ENCODE peak calls at places on chromosomes 11 and 22, in nine cellular contexts. One of them, this sample, is unnamed. For H3K36me3, the result is how much of the 10 kb centered on the place peaks cover.

GRCh38 chr11:112612283-112612849 is 348.9 kb upstream of the NCAM1 start:
- DNase-seq in suprapubic skin: no peak
- DNase-seq in body of pancreas: no peak
- DNase-seq in endothelial cell of umbilical vein: no peak
- DNase-seq in astrocyte: no peak
- DNase-seq in IMR-90: no peak
- DNase-seq in PC-9: no peak
- DNase-seq in GM06990: no peak
- DNase-seq in brain microvascular endothelial cell: no peak
- DNase-seq in this sample: no peak

GRCh38 chr11:62546937-62547625 is 475 bp upstream of the AHNAK start:
- DNase-seq in suprapubic skin: peak
- DNase-seq in body of pancreas: no peak
- DNase-seq in endothelial cell of umbilical vein: peak
- DNase-seq in astrocyte: no peak
- DNase-seq in IMR-90: peak
- DNase-seq in PC-9: peak
- DNase-seq in GM06990: no peak
- DNase-seq in brain microvascular endothelial cell: no peak
- DNase-seq in this sample: peak

GRCh38 chr11:104078250-104078649 is 41.8 kb downstream of the DDI1 start:
- DNase-seq in suprapubic skin: no peak
- DNase-seq in body of pancreas: no peak
- DNase-seq in endothelial cell of umbilical vein: no peak
- DNase-seq in astrocyte: no peak
- DNase-seq in IMR-90: no peak
- DNase-seq in PC-9: no peak
- DNase-seq in GM06990: no peak
- DNase-seq in brain microvascular endothelial cell: no peak
- DNase-seq in this sample: no peak

GRCh38 chr11:33211588-33211987 is 45.6 kb upstream of the HIPK3 start:
- DNase-seq in suprapubic skin: no peak
- DNase-seq in body of pancreas: no peak
- DNase-seq in endothelial cell of umbilical vein: no peak
- DNase-seq in astrocyte: no peak
- DNase-seq in IMR-90: no peak
- DNase-seq in PC-9: no peak
- DNase-seq in GM06990: no peak
- DNase-seq in brain microvascular endothelial cell: no peak
- DNase-seq in this sample: no peak

GRCh38 chr11:64088159-64089026 is 52.7 kb downstream of the FLRT1 start:
- DNase-seq in suprapubic skin: no peak
- DNase-seq in body of pancreas: no peak
- DNase-seq in endothelial cell of umbilical vein: no peak
- DNase-seq in astrocyte: no peak
- DNase-seq in IMR-90: no peak
- DNase-seq in PC-9: no peak
- DNase-seq in GM06990: no peak
- DNase-seq in brain microvascular endothelial cell: no peak
- DNase-seq in this sample: peak

GRCh38 chr11:114308689-114309089 is 12.5 kb downstream of the NNMT start:
- DNase-seq in suprapubic skin: no peak
- DNase-seq in body of pancreas: peak
- DNase-seq in endothelial cell of umbilical vein: no peak
- DNase-seq in astrocyte: peak
- DNase-seq in IMR-90: no peak
- DNase-seq in PC-9: no peak
- DNase-seq in GM06990: no peak
- DNase-seq in brain microvascular endothelial cell: no peak
- DNase-seq in this sample: no peak

GRCh38 chr22:36339171-36340065 is 48.3 kb downstream of the MYH9 start:
- DNase-seq in suprapubic skin: no peak
- DNase-seq in body of pancreas: no peak
- DNase-seq in endothelial cell of umbilical vein: peak
- DNase-seq in astrocyte: peak
- DNase-seq in IMR-90: peak
- DNase-seq in PC-9: no peak
- DNase-seq in GM06990: no peak
- DNase-seq in brain microvascular endothelial cell: peak
- DNase-seq in this sample: no peak

GRCh38 chr11:44911031-44911814 is 39.5 kb downstream of the TP53I11 start:
- DNase-seq in suprapubic skin: peak
- DNase-seq in body of pancreas: peak
- DNase-seq in endothelial cell of umbilical vein: peak
- DNase-seq in astrocyte: peak
- DNase-seq in IMR-90: peak
- DNase-seq in PC-9: peak
- DNase-seq in GM06990: peak
- DNase-seq in brain microvascular endothelial cell: peak
- DNase-seq in this sample: peak

GRCh38 chr22:19854778-19855503 is at the start of the genes GNB1L and RTL10:
- DNase-seq in suprapubic skin: peak
- DNase-seq in body of pancreas: peak
- DNase-seq in endothelial cell of umbilical vein: peak
- DNase-seq in astrocyte: peak
- DNase-seq in IMR-90: peak
- DNase-seq in PC-9: peak
- DNase-seq in GM06990: peak
- DNase-seq in brain microvascular endothelial cell: peak
- DNase-seq in this sample: peak

GRCh38 chr11:2578934-2579280 is 120.9 kb downstream of the KCNQ1OT1 start:
- DNase-seq in suprapubic skin: peak
- DNase-seq in body of pancreas: no peak
- DNase-seq in endothelial cell of umbilical vein: no peak
- DNase-seq in astrocyte: no peak
- DNase-seq in IMR-90: no peak
- DNase-seq in PC-9: no peak
- DNase-seq in GM06990: no peak
- DNase-seq in brain microvascular endothelial cell: no peak
- DNase-seq in this sample: no peak

GRCh38 chr22:37982151-37982838 is 2.1 kb downstream of the SOX10 start:
- DNase-seq in suprapubic skin: no peak
- DNase-seq in body of pancreas: no peak
- DNase-seq in endothelial cell of umbilical vein: no peak
- DNase-seq in astrocyte: no peak
- DNase-seq in IMR-90: no peak
- DNase-seq in PC-9: no peak
- DNase-seq in GM06990: no peak
- DNase-seq in brain microvascular endothelial cell: no peak
- DNase-seq in this sample: no peak

GRCh38 chr11:60923326-60923725 is 934 bp upstream of the TMEM132A start:
- DNase-seq in suprapubic skin: no peak
- DNase-seq in body of pancreas: no peak
- DNase-seq in endothelial cell of umbilical vein: no peak
- DNase-seq in astrocyte: no peak
- DNase-seq in IMR-90: no peak
- DNase-seq in PC-9: no peak
- DNase-seq in GM06990: no peak
- DNase-seq in brain microvascular endothelial cell: no peak
- DNase-seq in this sample: no peak

GRCh38 chr11:3147257-3147619 is 17.9 kb downstream of the OSBPL5 start:
- DNase-seq in suprapubic skin: no peak
- DNase-seq in body of pancreas: no peak
- DNase-seq in endothelial cell of umbilical vein: no peak
- DNase-seq in astrocyte: no peak
- DNase-seq in IMR-90: no peak
- DNase-seq in PC-9: no peak
- DNase-seq in GM06990: no peak
- DNase-seq in brain microvascular endothelial cell: no peak
- DNase-seq in this sample: no peak

GRCh38 chr11:18056561-18057181 is 10.6 kb upstream of the TPH1 start:
- DNase-seq in suprapubic skin: no peak
- DNase-seq in body of pancreas: no peak
- DNase-seq in endothelial cell of umbilical vein: no peak
- DNase-seq in astrocyte: no peak
- DNase-seq in IMR-90: no peak
- DNase-seq in PC-9: no peak
- DNase-seq in GM06990: no peak
- DNase-seq in brain microvascular endothelial cell: no peak
- DNase-seq in this sample: no peak

GRCh38 chr22:50684986-50685385 is 12.4 kb downstream of the SHANK3 start:
- DNase-seq in suprapubic skin: no peak
- DNase-seq in body of pancreas: no peak
- DNase-seq in endothelial cell of umbilical vein: peak
- DNase-seq in astrocyte: peak
- DNase-seq in IMR-90: peak
- DNase-seq in PC-9: no peak
- DNase-seq in GM06990: no peak
- DNase-seq in brain microvascular endothelial cell: peak
- DNase-seq in this sample: no peak

DNA sequence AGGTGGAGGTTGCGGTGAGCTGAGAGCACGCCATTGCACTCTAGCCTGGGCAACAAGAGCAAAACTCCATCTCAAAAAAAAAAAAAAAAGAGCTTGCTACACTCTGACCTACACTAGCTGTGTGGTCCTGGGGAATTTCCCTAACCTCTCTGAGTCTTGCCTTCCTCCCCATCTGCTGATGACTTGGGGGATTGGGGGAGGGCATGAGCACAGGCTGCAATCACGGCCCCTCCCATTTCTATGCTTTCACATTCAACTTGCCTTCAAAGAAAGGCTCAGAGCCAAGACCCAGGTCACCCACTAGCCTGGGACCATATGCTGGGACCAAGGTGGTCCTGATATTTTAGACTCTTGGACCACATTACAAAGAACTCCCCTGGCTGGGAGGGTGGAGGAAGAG is 39.8 kb upstream of the TEF start:
- DNase-seq in suprapubic skin: no peak
- DNase-seq in body of pancreas: no peak
- DNase-seq in endothelial cell of umbilical vein: no peak
- DNase-seq in astrocyte: no peak
- DNase-seq in IMR-90: peak
- DNase-seq in PC-9: no peak
- DNase-seq in GM06990: no peak
- DNase-seq in brain microvascular endothelial cell: no peak
- DNase-seq in this sample: no peak
- H3K36me3 ChIP-seq in suprapubic skin: half or more
- H3K36me3 ChIP-seq in body of pancreas: under half
- H3K36me3 ChIP-seq in endothelial cell of umbilical vein: under half
- H3K36me3 ChIP-seq in astrocyte: under half
- H3K36me3 ChIP-seq in IMR-90: half or more
- H3K36me3 ChIP-seq in PC-9: under half
- H3K36me3 ChIP-seq in GM06990: under half
- H3K36me3 ChIP-seq in brain microvascular endothelial cell: under half
- H3K36me3 ChIP-seq in this sample: under half

GRCh38 chr11:65435330-65435931 is 12.8 kb downstream of the NEAT1 start:
- DNase-seq in suprapubic skin: no peak
- DNase-seq in body of pancreas: peak
- DNase-seq in endothelial cell of umbilical vein: no peak
- DNase-seq in astrocyte: no peak
- DNase-seq in IMR-90: peak
- DNase-seq in PC-9: no peak
- DNase-seq in GM06990: no peak
- DNase-seq in brain microvascular endothelial cell: no peak
- DNase-seq in this sample: peak
- TF ChIP-seq CTCF in suprapubic skin: no peak
- TF ChIP-seq CTCF in body of pancreas: no peak
- TF ChIP-seq CTCF in endothelial cell of umbilical vein: no peak
- TF ChIP-seq CTCF in astrocyte: no peak
- TF ChIP-seq CTCF in IMR-90: no peak
- TF ChIP-seq CTCF in PC-9: no peak
- TF ChIP-seq CTCF in GM06990: no peak
- TF ChIP-seq CTCF in brain microvascular endothelial cell: no peak
- TF ChIP-seq CTCF in this sample: no peak

GRCh38 chr11:72319261-72319660 is 75.3 kb upstream of the PHOX2A start:
- DNase-seq in suprapubic skin: no peak
- DNase-seq in body of pancreas: no peak
- DNase-seq in endothelial cell of umbilical vein: no peak
- DNase-seq in astrocyte: no peak
- DNase-seq in IMR-90: no peak
- DNase-seq in PC-9: no peak
- DNase-seq in GM06990: no peak
- DNase-seq in brain microvascular endothelial cell: no peak
- DNase-seq in this sample: no peak
- H3K4me3 ChIP-seq in suprapubic skin: no peak
- H3K4me3 ChIP-seq in body of pancreas: no peak
- H3K4me3 ChIP-seq in endothelial cell of umbilical vein: no peak
- H3K4me3 ChIP-seq in astrocyte: no peak
- H3K4me3 ChIP-seq in IMR-90: no peak
- H3K4me3 ChIP-seq in PC-9: no peak
- H3K4me3 ChIP-seq in GM06990: no peak
- H3K4me3 ChIP-seq in brain microvascular endothelial cell: no peak
- H3K4me3 ChIP-seq in this sample: no peak

GRCh38 chr22:31619611-31620300 is 42.3 kb downstream of the PISD start:
- DNase-seq in suprapubic skin: no peak
- DNase-seq in body of pancreas: no peak
- DNase-seq in endothelial cell of umbilical vein: no peak
- DNase-seq in astrocyte: no peak
- DNase-seq in IMR-90: no peak
- DNase-seq in PC-9: no peak
- DNase-seq in GM06990: no peak
- DNase-seq in brain microvascular endothelial cell: no peak
- DNase-seq in this sample: no peak

GRCh38 chr22:31622980-31623379 is 39.0 kb downstream of the PISD start:
- DNase-seq in suprapubic skin: no peak
- DNase-seq in body of pancreas: no peak
- DNase-seq in endothelial cell of umbilical vein: no peak
- DNase-seq in astrocyte: no peak
- DNase-seq in IMR-90: no peak
- DNase-seq in PC-9: no peak
- DNase-seq in GM06990: no peak
- DNase-seq in brain microvascular endothelial cell: no peak
- DNase-seq in this sample: no peak

GRCh38 chr22:31620756-31621480 is 41.1 kb downstream of the PISD start:
- DNase-seq in suprapubic skin: no peak
- DNase-seq in body of pancreas: no peak
- DNase-seq in endothelial cell of umbilical vein: no peak
- DNase-seq in astrocyte: no peak
- DNase-seq in IMR-90: no peak
- DNase-seq in PC-9: no peak
- DNase-seq in GM06990: no peak
- DNase-seq in brain microvascular endothelial cell: no peak
- DNase-seq in this sample: no peak

GRCh38 chr22:31623634-31624312 is 38.2 kb downstream of the PISD start:
- DNase-seq in suprapubic skin: no peak
- DNase-seq in body of pancreas: no peak
- DNase-seq in endothelial cell of umbilical vein: no peak
- DNase-seq in astrocyte: no peak
- DNase-seq in IMR-90: no peak
- DNase-seq in PC-9: no peak
- DNase-seq in GM06990: no peak
- DNase-seq in brain microvascular endothelial cell: no peak
- DNase-seq in this sample: no peak

DNA sequence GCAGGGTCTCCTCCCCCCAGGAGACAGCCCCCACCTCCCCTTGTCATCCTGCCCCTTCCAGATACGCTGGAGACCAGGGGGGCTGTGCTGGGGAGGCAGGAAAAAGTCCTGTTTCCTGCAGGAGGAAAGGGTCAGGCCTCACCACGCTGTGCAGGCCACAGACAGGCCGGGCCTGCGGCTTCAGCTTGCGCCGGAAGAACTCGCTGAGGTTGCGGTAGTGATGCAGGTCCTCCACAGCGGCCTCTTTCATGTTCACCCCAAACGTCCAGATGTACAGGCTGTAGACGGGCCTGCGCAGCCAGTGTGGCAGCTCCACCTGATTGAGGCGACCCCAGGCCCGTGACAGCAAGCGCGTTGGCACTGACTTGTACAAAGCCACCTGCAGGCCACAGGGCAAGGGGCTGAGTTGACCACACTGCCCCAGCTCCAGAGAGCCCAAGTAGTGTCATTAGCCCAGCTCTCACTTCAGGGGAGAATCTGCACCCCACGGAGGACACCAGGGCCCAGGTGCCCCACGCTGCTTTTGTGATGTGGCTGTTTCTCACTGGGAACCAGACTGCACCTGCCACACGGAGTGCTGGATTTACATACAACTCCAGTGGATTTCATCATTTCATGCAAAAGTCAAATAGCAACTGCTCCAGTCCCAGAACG is 40.4 kb downstream of the PISD start:
- DNase-seq in suprapubic skin: no peak
- DNase-seq in body of pancreas: no peak
- DNase-seq in endothelial cell of umbilical vein: no peak
- DNase-seq in astrocyte: no peak
- DNase-seq in IMR-90: no peak
- DNase-seq in PC-9: no peak
- DNase-seq in GM06990: no peak
- DNase-seq in brain microvascular endothelial cell: no peak
- DNase-seq in this sample: no peak
- H3K36me3 ChIP-seq in suprapubic skin: half or more
- H3K36me3 ChIP-seq in body of pancreas: under half
- H3K36me3 ChIP-seq in endothelial cell of umbilical vein: under half
- H3K36me3 ChIP-seq in astrocyte: under half
- H3K36me3 ChIP-seq in IMR-90: half or more
- H3K36me3 ChIP-seq in PC-9: under half
- H3K36me3 ChIP-seq in GM06990: half or more
- H3K36me3 ChIP-seq in brain microvascular endothelial cell: half or more
- H3K36me3 ChIP-seq in this sample: under half

This sample was measured in bronchial epithelial cell.